ENCODE peak calls at places on chromosomes 1 and 21, in five cellular contexts. One of them, this sample, is unnamed.

GRCh38 chr1:6490181-6491075 is 1.0 kb downstream of the PLEKHG5 start:
- DNase-seq in ovary: peak; percentile 75
- DNase-seq in H54: peak; percentile 61
- DNase-seq in adrenal gland: peak; percentile 78
- DNase-seq in A549: peak; percentile 62
- DNase-seq in this sample: peak; percentile 34

GRCh38 chr1:154847891-154848290 is 22.2 kb downstream of the KCNN3 start:
- DNase-seq in adrenal gland: peak; percentile 67
- DNase-seq in ovary: peak; percentile 58
- DNase-seq in H54: no peak
- DNase-seq in A549: no peak
- DNase-seq in this sample: no peak

GRCh38 chr1:185840880-185841279 is 106.7 kb downstream of the HMCN1 start:
- DNase-seq in ovary: no peak
- DNase-seq in A549: no peak
- DNase-seq in H54: no peak
- DNase-seq in adrenal gland: no peak
- DNase-seq in this sample: no peak

GRCh38 chr1:66696771-66697170 is 55.5 kb upstream of the DYNLT5 start:
- DNase-seq in ovary: no peak
- DNase-seq in H54: no peak
- DNase-seq in adrenal gland: no peak
- DNase-seq in A549: no peak
- DNase-seq in this sample: no peak

GRCh38 chr1:37890378-37891014 is 31.1 kb upstream of the MTF1 start:
- DNase-seq in A549: peak; percentile 14
- DNase-seq in ovary: no peak
- DNase-seq in H54: peak; percentile 22
- DNase-seq in adrenal gland: no peak
- DNase-seq in this sample: peak; percentile 66

GRCh38 chr1:53465023-53465957 is 6.1 kb downstream of the DMRTB1 start:
- DNase-seq in ovary: no peak
- DNase-seq in adrenal gland: peak; percentile 14
- DNase-seq in A549: no peak
- DNase-seq in H54: no peak
- DNase-seq in this sample: no peak

GRCh38 chr1:199857103-199857502 is 170.4 kb upstream of the NR5A2 start:
- DNase-seq in adrenal gland: no peak
- DNase-seq in ovary: no peak
- DNase-seq in H54: no peak
- DNase-seq in A549: no peak
- DNase-seq in this sample: peak; percentile 88

GRCh38 chr1:53669511-53670191 is 69.3 kb downstream of the GLIS1 start:
- DNase-seq in H54: no peak
- DNase-seq in A549: no peak
- DNase-seq in ovary: no peak
- DNase-seq in adrenal gland: no peak
- DNase-seq in this sample: no peak

GRCh38 chr1:169483500-169483966 is 2.2 kb downstream of the SLC19A2 start:
- DNase-seq in adrenal gland: peak; percentile 78
- DNase-seq in ovary: peak; percentile 26
- DNase-seq in H54: no peak
- DNase-seq in A549: no peak
- DNase-seq in this sample: peak; percentile 13

GRCh38 chr1:215793210-215793609 is 226.1 kb downstream of the KCTD3 start:
- DNase-seq in ovary: no peak
- DNase-seq in adrenal gland: no peak
- DNase-seq in H54: peak; percentile 6
- DNase-seq in A549: peak; percentile 2
- DNase-seq in this sample: no peak

GRCh38 chr1:46457178-46457577 is 32.5 kb upstream of the DMBX1 start:
- DNase-seq in A549: no peak
- DNase-seq in H54: no peak
- DNase-seq in ovary: no peak
- DNase-seq in adrenal gland: no peak
- DNase-seq in this sample: no peak

GRCh38 chr1:26221094-26221493 is 12.9 kb upstream of the CEP85 start:
- DNase-seq in adrenal gland: peak; percentile 9
- DNase-seq in A549: no peak
- DNase-seq in ovary: no peak
- DNase-seq in H54: no peak
- DNase-seq in this sample: no peak

GRCh38 chr1:26224606-26225005 is 9.4 kb upstream of the CEP85 start:
- DNase-seq in H54: no peak
- DNase-seq in A549: no peak
- DNase-seq in ovary: no peak
- DNase-seq in adrenal gland: peak; percentile 35
- DNase-seq in this sample: no peak

GRCh38 chr1:26220199-26220912 is 13.6 kb upstream of the CEP85 start:
- DNase-seq in ovary: no peak
- DNase-seq in H54: no peak
- DNase-seq in adrenal gland: no peak
- DNase-seq in A549: no peak
- DNase-seq in this sample: no peak

GRCh38 chr1:26225033-26225831 is 8.8 kb upstream of the CEP85 start:
- DNase-seq in adrenal gland: peak; percentile 87
- DNase-seq in H54: no peak
- DNase-seq in ovary: peak; percentile 63
- DNase-seq in A549: no peak
- DNase-seq in this sample: no peak
- TF ChIP-seq POLR2A in adrenal gland: no peak
- TF ChIP-seq POLR2A in H54: no peak
- TF ChIP-seq POLR2A in ovary: no peak
- TF ChIP-seq POLR2A in A549: no peak
- TF ChIP-seq POLR2A in this sample: no peak

GRCh38 chr1:33255347-33256311 is 663 bp upstream of the ZNF362 start:
- DNase-seq in H54: no peak
- DNase-seq in ovary: peak; percentile 59
- DNase-seq in adrenal gland: peak; percentile 95
- DNase-seq in A549: peak; percentile 80
- DNase-seq in this sample: peak; percentile 58
- TF ChIP-seq POLR2A in H54: no peak
- TF ChIP-seq POLR2A in ovary: no peak
- TF ChIP-seq POLR2A in adrenal gland: peak; percentile 80
- TF ChIP-seq POLR2A in A549: peak; percentile 68
- TF ChIP-seq POLR2A in this sample: peak; percentile 89

GRCh38 chr1:203199481-203200058 is 13.1 kb upstream of the CHI3L1 start:
- DNase-seq in ovary: no peak
- DNase-seq in H54: no peak
- DNase-seq in adrenal gland: no peak
- DNase-seq in A549: no peak
- DNase-seq in this sample: no peak

GRCh38 chr1:203200916-203201315 is 14.4 kb upstream of the CHI3L1 start:
- DNase-seq in A549: no peak
- DNase-seq in adrenal gland: no peak
- DNase-seq in H54: no peak
- DNase-seq in ovary: no peak
- DNase-seq in this sample: no peak

GRCh38 chr1:203199002-203199401 is 12.5 kb upstream of the CHI3L1 start:
- DNase-seq in A549: no peak
- DNase-seq in H54: no peak
- DNase-seq in adrenal gland: no peak
- DNase-seq in ovary: no peak
- DNase-seq in this sample: no peak

GRCh38 chr1:203201516-203202205 is 15.2 kb upstream of the CHI3L1 start:
- DNase-seq in A549: no peak
- DNase-seq in H54: no peak
- DNase-seq in adrenal gland: no peak
- DNase-seq in ovary: no peak
- DNase-seq in this sample: no peak

DNA sequence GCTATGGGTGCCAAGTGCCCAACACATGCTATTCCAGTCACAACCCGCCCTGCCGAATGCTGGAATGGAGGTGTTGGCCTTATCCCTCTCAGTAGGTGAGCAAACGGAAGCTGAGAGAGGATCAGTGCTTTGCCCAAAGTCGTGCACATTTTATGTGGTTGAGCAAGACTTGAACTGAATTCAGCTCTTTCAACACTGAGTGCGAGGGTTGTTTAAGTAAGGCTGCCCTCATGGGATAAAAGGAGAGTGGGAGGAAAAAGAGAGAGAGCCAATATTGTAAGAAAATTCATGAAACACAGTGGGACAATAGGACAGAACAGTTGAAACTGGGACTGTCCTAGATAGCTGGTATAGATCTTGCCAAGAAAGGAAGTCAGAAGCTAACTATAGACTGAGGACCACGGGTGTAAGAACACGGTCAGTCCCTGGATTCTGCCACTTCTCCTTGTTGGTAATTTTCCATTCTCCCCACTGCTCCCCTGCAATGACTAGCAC is 13.6 kb upstream of the CHI3L1 start:
- DNase-seq in ovary: no peak
- DNase-seq in adrenal gland: no peak
- DNase-seq in H54: no peak
- DNase-seq in A549: no peak
- DNase-seq in this sample: no peak
- TF ChIP-seq POLR2A in ovary: no peak
- TF ChIP-seq POLR2A in adrenal gland: no peak
- TF ChIP-seq POLR2A in H54: no peak
- TF ChIP-seq POLR2A in A549: no peak
- TF ChIP-seq POLR2A in this sample: no peak

DNA sequence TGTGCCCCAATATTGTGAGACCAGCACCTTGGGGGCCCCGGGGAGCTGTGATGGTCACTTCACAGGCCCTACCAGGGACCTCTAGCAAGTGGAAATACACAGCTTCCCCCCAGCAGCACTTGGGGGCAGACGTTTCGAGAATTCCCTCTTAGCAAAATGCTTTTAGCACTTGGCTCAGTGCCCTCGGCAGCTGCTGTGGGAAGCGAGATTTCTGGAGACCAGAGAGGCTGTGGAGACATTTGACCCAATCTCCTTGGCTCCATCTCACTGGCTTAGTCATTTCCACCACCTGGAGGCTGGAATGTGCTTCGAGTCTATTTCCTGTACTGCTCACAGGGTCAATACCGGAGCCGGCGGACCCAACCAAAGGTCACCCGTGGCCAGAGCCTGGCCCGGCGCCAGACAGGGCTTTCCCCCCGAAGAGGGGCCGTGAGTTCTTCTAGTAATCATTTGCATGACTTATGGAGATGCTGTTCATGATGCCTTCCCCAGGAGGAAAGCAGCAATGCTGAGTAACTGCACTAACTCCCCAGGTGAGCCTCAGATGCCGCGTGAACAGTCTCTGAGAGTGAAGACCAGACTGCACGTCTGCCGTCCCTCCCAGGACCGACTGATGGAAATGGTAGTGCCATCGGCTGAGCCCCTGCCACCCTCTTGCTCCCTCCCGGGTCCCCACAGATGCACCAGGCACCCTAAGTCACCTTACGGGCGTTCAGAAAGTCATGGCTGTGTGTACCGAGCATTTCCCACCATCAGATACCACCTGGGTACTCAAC is 4.4 kb upstream of the C2CD2 start:
- DNase-seq in adrenal gland: peak; percentile 89
- DNase-seq in H54: peak; percentile 99
- DNase-seq in A549: peak; percentile 68
- DNase-seq in ovary: peak; percentile 79
- DNase-seq in this sample: peak; percentile 43
- TF ChIP-seq POLR2A in adrenal gland: no peak
- TF ChIP-seq POLR2A in H54: no peak
- TF ChIP-seq POLR2A in A549: no peak
- TF ChIP-seq POLR2A in ovary: no peak
- TF ChIP-seq POLR2A in this sample: no peak

DNA sequence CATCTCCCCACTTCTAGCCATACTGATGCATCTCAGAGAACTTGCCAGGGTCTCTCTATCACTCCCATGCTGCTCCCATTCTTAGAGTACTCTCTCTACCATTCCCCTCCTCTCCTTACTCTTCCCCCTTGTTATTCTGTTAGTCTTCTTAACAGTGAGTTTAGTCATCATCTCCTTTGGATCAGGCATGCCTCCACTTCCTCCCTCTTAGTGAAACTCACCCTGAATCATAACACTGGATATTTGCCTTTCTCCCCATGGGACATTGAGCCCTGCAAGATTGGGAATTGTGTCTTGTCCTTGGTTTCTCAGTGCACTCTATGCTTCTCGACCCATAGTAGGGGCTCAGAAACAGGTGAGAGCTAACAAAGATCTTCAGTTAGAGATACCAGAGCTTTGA is 68.3 kb upstream of the GCLM start:
- DNase-seq in H54: peak; percentile 21
- DNase-seq in A549: no peak
- DNase-seq in ovary: no peak
- DNase-seq in adrenal gland: no peak
- DNase-seq in this sample: no peak
- TF ChIP-seq POLR2A in H54: no peak
- TF ChIP-seq POLR2A in A549: no peak
- TF ChIP-seq POLR2A in ovary: no peak
- TF ChIP-seq POLR2A in adrenal gland: no peak
- TF ChIP-seq POLR2A in this sample: no peak

DNA sequence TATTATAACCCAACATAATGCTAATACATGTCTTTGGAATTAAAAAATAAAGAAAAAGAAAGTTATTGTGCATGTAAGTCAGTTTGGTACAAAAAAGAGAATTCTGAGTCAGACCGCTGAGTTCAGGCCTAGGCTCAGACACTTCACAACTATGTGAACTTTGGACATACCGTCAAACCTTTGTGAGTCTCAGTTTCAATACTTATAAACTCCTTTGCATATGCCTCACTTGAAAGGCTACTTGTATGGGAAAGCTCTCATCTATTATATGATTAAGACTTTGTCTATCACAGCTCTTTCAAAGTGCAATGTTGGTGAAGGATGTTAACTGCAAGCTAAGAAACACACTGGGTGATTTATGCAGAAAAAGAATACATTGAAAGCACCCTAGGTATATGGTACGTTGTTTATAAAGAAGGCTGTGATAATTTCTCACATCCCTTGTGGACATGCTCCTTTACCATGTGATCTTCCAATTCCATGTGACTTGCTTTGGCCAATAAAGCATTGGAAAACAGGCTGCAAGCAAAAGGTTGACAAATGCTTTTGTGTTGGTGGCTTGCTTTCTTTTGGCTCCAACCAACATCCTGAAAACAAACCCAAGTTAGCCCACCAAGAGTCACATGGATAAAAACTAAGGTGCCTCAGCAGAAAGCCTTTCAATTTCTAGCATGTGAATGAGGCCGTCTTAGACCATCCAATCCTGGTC is 49.6 kb downstream of the INTS7 start:
- DNase-seq in H54: no peak
- DNase-seq in ovary: no peak
- DNase-seq in A549: no peak
- DNase-seq in adrenal gland: no peak
- DNase-seq in this sample: no peak
- TF ChIP-seq POLR2A in H54: no peak
- TF ChIP-seq POLR2A in ovary: no peak
- TF ChIP-seq POLR2A in A549: no peak
- TF ChIP-seq POLR2A in adrenal gland: no peak
- TF ChIP-seq POLR2A in this sample: no peak

This sample was measured in erythroblast.